ENCODE peak calls at places on chromosomes 6 and 20, in ten cellular contexts. One of them, this sample, is unnamed.

GRCh38 chr6:155630085-155630484 is 174.4 kb upstream of the NOX3 start:
- DNase-seq in ovary: no peak
- DNase-seq in activated B cell treated with CpG ODN at 0.5 μM for 24 hours: no peak
- DNase-seq in cerebellar cortex: no peak
- DNase-seq in Right ventricle myocardium inferior: no peak
- DNase-seq in SJSA1: no peak
- DNase-seq in stimulated activated CD4-positive, alpha-beta T cell treated with anti-CD3 and anti-CD28 coated beads, Interleukin-2, amount 100 ng/mL, for 48 hours: no peak
- DNase-seq in NCI-H1105 treated with DMSO at 0.1 percent for 48 hours: no peak
- DNase-seq in iris pigment epithelial cell: peak
- DNase-seq in left ventricle myocardium superior: no peak
- DNase-seq in this sample: no peak

GRCh38 chr6:39074486-39074885 is 25.9 kb downstream of the GLP1R start:
- DNase-seq in iris pigment epithelial cell: no peak
- DNase-seq in ovary: no peak
- DNase-seq in cerebellar cortex: no peak
- DNase-seq in activated B cell treated with CpG ODN at 0.5 μM for 24 hours: no peak
- DNase-seq in SJSA1: peak
- DNase-seq in left ventricle myocardium superior: no peak
- DNase-seq in stimulated activated CD4-positive, alpha-beta T cell treated with anti-CD3 and anti-CD28 coated beads, Interleukin-2, amount 100 ng/mL, for 48 hours: no peak
- DNase-seq in Right ventricle myocardium inferior: no peak
- DNase-seq in NCI-H1105 treated with DMSO at 0.1 percent for 48 hours: no peak
- DNase-seq in this sample: no peak

GRCh38 chr20:56986476-56986875 is 280.0 kb downstream of the BMP7 start:
- DNase-seq in iris pigment epithelial cell: no peak
- DNase-seq in activated B cell treated with CpG ODN at 0.5 μM for 24 hours: no peak
- DNase-seq in stimulated activated CD4-positive, alpha-beta T cell treated with anti-CD3 and anti-CD28 coated beads, Interleukin-2, amount 100 ng/mL, for 48 hours: no peak
- DNase-seq in SJSA1: no peak
- DNase-seq in NCI-H1105 treated with DMSO at 0.1 percent for 48 hours: no peak
- DNase-seq in left ventricle myocardium superior: no peak
- DNase-seq in cerebellar cortex: no peak
- DNase-seq in ovary: no peak
- DNase-seq in Right ventricle myocardium inferior: no peak
- DNase-seq in this sample: no peak

GRCh38 chr20:20248620-20249200 is 119.2 kb upstream of the INSM1 start:
- DNase-seq in left ventricle myocardium superior: no peak
- DNase-seq in Right ventricle myocardium inferior: no peak
- DNase-seq in stimulated activated CD4-positive, alpha-beta T cell treated with anti-CD3 and anti-CD28 coated beads, Interleukin-2, amount 100 ng/mL, for 48 hours: no peak
- DNase-seq in NCI-H1105 treated with DMSO at 0.1 percent for 48 hours: no peak
- DNase-seq in activated B cell treated with CpG ODN at 0.5 μM for 24 hours: no peak
- DNase-seq in iris pigment epithelial cell: no peak
- DNase-seq in ovary: no peak
- DNase-seq in SJSA1: no peak
- DNase-seq in cerebellar cortex: no peak
- DNase-seq in this sample: no peak

GRCh38 chr6:166618866-166619761 is 7.9 kb downstream of the RPS6KA2 start:
- DNase-seq in Right ventricle myocardium inferior: no peak
- DNase-seq in iris pigment epithelial cell: peak
- DNase-seq in left ventricle myocardium superior: no peak
- DNase-seq in ovary: no peak
- DNase-seq in cerebellar cortex: no peak
- DNase-seq in SJSA1: peak
- DNase-seq in NCI-H1105 treated with DMSO at 0.1 percent for 48 hours: no peak
- DNase-seq in activated B cell treated with CpG ODN at 0.5 μM for 24 hours: no peak
- DNase-seq in stimulated activated CD4-positive, alpha-beta T cell treated with anti-CD3 and anti-CD28 coated beads, Interleukin-2, amount 100 ng/mL, for 48 hours: no peak
- DNase-seq in this sample: no peak

GRCh38 chr6:166575190-166575589 is 11.3 kb downstream of the RAMACL start:
- DNase-seq in ovary: peak
- DNase-seq in iris pigment epithelial cell: no peak
- DNase-seq in SJSA1: no peak
- DNase-seq in stimulated activated CD4-positive, alpha-beta T cell treated with anti-CD3 and anti-CD28 coated beads, Interleukin-2, amount 100 ng/mL, for 48 hours: no peak
- DNase-seq in Right ventricle myocardium inferior: peak
- DNase-seq in NCI-H1105 treated with DMSO at 0.1 percent for 48 hours: no peak
- DNase-seq in activated B cell treated with CpG ODN at 0.5 μM for 24 hours: no peak
- DNase-seq in left ventricle myocardium superior: peak
- DNase-seq in cerebellar cortex: peak
- DNase-seq in this sample: no peak

GRCh38 chr6:112029045-112029822 is 24.7 kb upstream of the CCN6 start:
- DNase-seq in iris pigment epithelial cell: peak
- DNase-seq in NCI-H1105 treated with DMSO at 0.1 percent for 48 hours: peak
- DNase-seq in ovary: peak
- DNase-seq in cerebellar cortex: peak
- DNase-seq in SJSA1: peak
- DNase-seq in Right ventricle myocardium inferior: no peak
- DNase-seq in activated B cell treated with CpG ODN at 0.5 μM for 24 hours: peak
- DNase-seq in stimulated activated CD4-positive, alpha-beta T cell treated with anti-CD3 and anti-CD28 coated beads, Interleukin-2, amount 100 ng/mL, for 48 hours: peak
- DNase-seq in left ventricle myocardium superior: peak
- DNase-seq in this sample: no peak

GRCh38 chr6:88276331-88276730 is 110.2 kb upstream of the CNR1 start:
- DNase-seq in NCI-H1105 treated with DMSO at 0.1 percent for 48 hours: no peak
- DNase-seq in SJSA1: no peak
- DNase-seq in iris pigment epithelial cell: no peak
- DNase-seq in Right ventricle myocardium inferior: no peak
- DNase-seq in cerebellar cortex: no peak
- DNase-seq in stimulated activated CD4-positive, alpha-beta T cell treated with anti-CD3 and anti-CD28 coated beads, Interleukin-2, amount 100 ng/mL, for 48 hours: no peak
- DNase-seq in left ventricle myocardium superior: no peak
- DNase-seq in ovary: no peak
- DNase-seq in activated B cell treated with CpG ODN at 0.5 μM for 24 hours: no peak
- DNase-seq in this sample: no peak

GRCh38 chr20:63979221-63979548 is 257 bp downstream of the SAMD10 start:
- DNase-seq in NCI-H1105 treated with DMSO at 0.1 percent for 48 hours: no peak
- DNase-seq in ovary: no peak
- DNase-seq in iris pigment epithelial cell: no peak
- DNase-seq in stimulated activated CD4-positive, alpha-beta T cell treated with anti-CD3 and anti-CD28 coated beads, Interleukin-2, amount 100 ng/mL, for 48 hours: no peak
- DNase-seq in Right ventricle myocardium inferior: no peak
- DNase-seq in activated B cell treated with CpG ODN at 0.5 μM for 24 hours: no peak
- DNase-seq in cerebellar cortex: no peak
- DNase-seq in left ventricle myocardium superior: no peak
- DNase-seq in SJSA1: no peak
- DNase-seq in this sample: no peak

GRCh38 chr6:113634352-113635163 is 222.6 kb upstream of the MARCKS start:
- DNase-seq in SJSA1: no peak
- DNase-seq in Right ventricle myocardium inferior: no peak
- DNase-seq in ovary: no peak
- DNase-seq in stimulated activated CD4-positive, alpha-beta T cell treated with anti-CD3 and anti-CD28 coated beads, Interleukin-2, amount 100 ng/mL, for 48 hours: no peak
- DNase-seq in NCI-H1105 treated with DMSO at 0.1 percent for 48 hours: no peak
- DNase-seq in left ventricle myocardium superior: no peak
- DNase-seq in activated B cell treated with CpG ODN at 0.5 μM for 24 hours: no peak
- DNase-seq in cerebellar cortex: no peak
- DNase-seq in iris pigment epithelial cell: peak
- DNase-seq in this sample: no peak

GRCh38 chr20:17660667-17661066 is 21.4 kb downstream of the RRBP1 start:
- DNase-seq in SJSA1: no peak
- DNase-seq in iris pigment epithelial cell: no peak
- DNase-seq in NCI-H1105 treated with DMSO at 0.1 percent for 48 hours: no peak
- DNase-seq in ovary: peak
- DNase-seq in cerebellar cortex: no peak
- DNase-seq in activated B cell treated with CpG ODN at 0.5 μM for 24 hours: no peak
- DNase-seq in Right ventricle myocardium inferior: no peak
- DNase-seq in stimulated activated CD4-positive, alpha-beta T cell treated with anti-CD3 and anti-CD28 coated beads, Interleukin-2, amount 100 ng/mL, for 48 hours: no peak
- DNase-seq in left ventricle myocardium superior: no peak
- DNase-seq in this sample: peak

GRCh38 chr6:137231895-137232294 is 12.7 kb upstream of the IFNGR1 start:
- DNase-seq in stimulated activated CD4-positive, alpha-beta T cell treated with anti-CD3 and anti-CD28 coated beads, Interleukin-2, amount 100 ng/mL, for 48 hours: no peak
- DNase-seq in activated B cell treated with CpG ODN at 0.5 μM for 24 hours: no peak
- DNase-seq in cerebellar cortex: no peak
- DNase-seq in left ventricle myocardium superior: no peak
- DNase-seq in Right ventricle myocardium inferior: no peak
- DNase-seq in SJSA1: no peak
- DNase-seq in NCI-H1105 treated with DMSO at 0.1 percent for 48 hours: no peak
- DNase-seq in iris pigment epithelial cell: no peak
- DNase-seq in ovary: no peak
- DNase-seq in this sample: no peak

GRCh38 chr6:153208706-153209105 is 77.6 kb upstream of the RGS17 start:
- DNase-seq in left ventricle myocardium superior: peak
- DNase-seq in cerebellar cortex: no peak
- DNase-seq in stimulated activated CD4-positive, alpha-beta T cell treated with anti-CD3 and anti-CD28 coated beads, Interleukin-2, amount 100 ng/mL, for 48 hours: no peak
- DNase-seq in ovary: no peak
- DNase-seq in iris pigment epithelial cell: no peak
- DNase-seq in SJSA1: no peak
- DNase-seq in activated B cell treated with CpG ODN at 0.5 μM for 24 hours: no peak
- DNase-seq in Right ventricle myocardium inferior: no peak
- DNase-seq in NCI-H1105 treated with DMSO at 0.1 percent for 48 hours: no peak
- DNase-seq in this sample: no peak

GRCh38 chr20:60073504-60073903 is 115.3 kb downstream of the CDH26 start:
- DNase-seq in iris pigment epithelial cell: no peak
- DNase-seq in ovary: no peak
- DNase-seq in cerebellar cortex: no peak
- DNase-seq in stimulated activated CD4-positive, alpha-beta T cell treated with anti-CD3 and anti-CD28 coated beads, Interleukin-2, amount 100 ng/mL, for 48 hours: no peak
- DNase-seq in activated B cell treated with CpG ODN at 0.5 μM for 24 hours: no peak
- DNase-seq in Right ventricle myocardium inferior: no peak
- DNase-seq in NCI-H1105 treated with DMSO at 0.1 percent for 48 hours: no peak
- DNase-seq in SJSA1: no peak
- DNase-seq in left ventricle myocardium superior: no peak
- DNase-seq in this sample: no peak

GRCh38 chr6:167543602-167544506 is 219.0 kb downstream of the TTLL2 start:
- DNase-seq in NCI-H1105 treated with DMSO at 0.1 percent for 48 hours: no peak
- DNase-seq in left ventricle myocardium superior: peak
- DNase-seq in cerebellar cortex: no peak
- DNase-seq in iris pigment epithelial cell: peak
- DNase-seq in ovary: peak
- DNase-seq in activated B cell treated with CpG ODN at 0.5 μM for 24 hours: no peak
- DNase-seq in stimulated activated CD4-positive, alpha-beta T cell treated with anti-CD3 and anti-CD28 coated beads, Interleukin-2, amount 100 ng/mL, for 48 hours: no peak
- DNase-seq in Right ventricle myocardium inferior: no peak
- DNase-seq in SJSA1: peak
- DNase-seq in this sample: no peak

GRCh38 chr6:168713839-168714238 is 272.9 kb downstream of the SMOC2 start:
- DNase-seq in iris pigment epithelial cell: peak
- DNase-seq in stimulated activated CD4-positive, alpha-beta T cell treated with anti-CD3 and anti-CD28 coated beads, Interleukin-2, amount 100 ng/mL, for 48 hours: no peak
- DNase-seq in cerebellar cortex: no peak
- DNase-seq in left ventricle myocardium superior: no peak
- DNase-seq in ovary: no peak
- DNase-seq in NCI-H1105 treated with DMSO at 0.1 percent for 48 hours: no peak
- DNase-seq in SJSA1: no peak
- DNase-seq in activated B cell treated with CpG ODN at 0.5 μM for 24 hours: no peak
- DNase-seq in Right ventricle myocardium inferior: no peak
- DNase-seq in this sample: no peak

GRCh38 chr20:21105429-21106170 is 558 bp downstream of the LINC00237 start:
- DNase-seq in NCI-H1105 treated with DMSO at 0.1 percent for 48 hours: no peak
- DNase-seq in ovary: no peak
- DNase-seq in Right ventricle myocardium inferior: no peak
- DNase-seq in left ventricle myocardium superior: no peak
- DNase-seq in cerebellar cortex: no peak
- DNase-seq in iris pigment epithelial cell: no peak
- DNase-seq in SJSA1: no peak
- DNase-seq in stimulated activated CD4-positive, alpha-beta T cell treated with anti-CD3 and anti-CD28 coated beads, Interleukin-2, amount 100 ng/mL, for 48 hours: no peak
- DNase-seq in activated B cell treated with CpG ODN at 0.5 μM for 24 hours: no peak
- DNase-seq in this sample: no peak

GRCh38 chr6:149889321-149889720 is 8.6 kb downstream of the RAET1E start:
- DNase-seq in left ventricle myocardium superior: no peak
- DNase-seq in SJSA1: no peak
- DNase-seq in Right ventricle myocardium inferior: no peak
- DNase-seq in ovary: no peak
- DNase-seq in stimulated activated CD4-positive, alpha-beta T cell treated with anti-CD3 and anti-CD28 coated beads, Interleukin-2, amount 100 ng/mL, for 48 hours: no peak
- DNase-seq in iris pigment epithelial cell: no peak
- DNase-seq in cerebellar cortex: no peak
- DNase-seq in NCI-H1105 treated with DMSO at 0.1 percent for 48 hours: no peak
- DNase-seq in activated B cell treated with CpG ODN at 0.5 μM for 24 hours: no peak
- DNase-seq in this sample: no peak

GRCh38 chr6:43709654-43710303 is 22.2 kb upstream of the MRPS18A start:
- DNase-seq in ovary: no peak
- DNase-seq in iris pigment epithelial cell: peak
- DNase-seq in cerebellar cortex: no peak
- DNase-seq in NCI-H1105 treated with DMSO at 0.1 percent for 48 hours: no peak
- DNase-seq in SJSA1: no peak
- DNase-seq in left ventricle myocardium superior: no peak
- DNase-seq in activated B cell treated with CpG ODN at 0.5 μM for 24 hours: no peak
- DNase-seq in Right ventricle myocardium inferior: no peak
- DNase-seq in stimulated activated CD4-positive, alpha-beta T cell treated with anti-CD3 and anti-CD28 coated beads, Interleukin-2, amount 100 ng/mL, for 48 hours: no peak
- DNase-seq in this sample: no peak

GRCh38 chr20:43843096-43843964 is 71.3 kb upstream of the TOX2 start:
- DNase-seq in cerebellar cortex: no peak
- DNase-seq in SJSA1: peak
- DNase-seq in ovary: no peak
- DNase-seq in NCI-H1105 treated with DMSO at 0.1 percent for 48 hours: no peak
- DNase-seq in iris pigment epithelial cell: peak
- DNase-seq in left ventricle myocardium superior: no peak
- DNase-seq in Right ventricle myocardium inferior: no peak
- DNase-seq in stimulated activated CD4-positive, alpha-beta T cell treated with anti-CD3 and anti-CD28 coated beads, Interleukin-2, amount 100 ng/mL, for 48 hours: no peak
- DNase-seq in activated B cell treated with CpG ODN at 0.5 μM for 24 hours: no peak
- DNase-seq in this sample: no peak

GRCh38 chr6:91705646-91706045 is 1118.8 kb upstream of the MAP3K7 start:
- DNase-seq in cerebellar cortex: no peak
- DNase-seq in iris pigment epithelial cell: no peak
- DNase-seq in SJSA1: no peak
- DNase-seq in activated B cell treated with CpG ODN at 0.5 μM for 24 hours: no peak
- DNase-seq in NCI-H1105 treated with DMSO at 0.1 percent for 48 hours: no peak
- DNase-seq in Right ventricle myocardium inferior: no peak
- DNase-seq in ovary: no peak
- DNase-seq in stimulated activated CD4-positive, alpha-beta T cell treated with anti-CD3 and anti-CD28 coated beads, Interleukin-2, amount 100 ng/mL, for 48 hours: no peak
- DNase-seq in left ventricle myocardium superior: no peak
- DNase-seq in this sample: no peak

GRCh38 chr6:68728580-68728979 is 93.5 kb downstream of the ADGRB3 start:
- DNase-seq in Right ventricle myocardium inferior: no peak
- DNase-seq in left ventricle myocardium superior: no peak
- DNase-seq in NCI-H1105 treated with DMSO at 0.1 percent for 48 hours: no peak
- DNase-seq in ovary: no peak
- DNase-seq in iris pigment epithelial cell: no peak
- DNase-seq in activated B cell treated with CpG ODN at 0.5 μM for 24 hours: no peak
- DNase-seq in stimulated activated CD4-positive, alpha-beta T cell treated with anti-CD3 and anti-CD28 coated beads, Interleukin-2, amount 100 ng/mL, for 48 hours: no peak
- DNase-seq in SJSA1: no peak
- DNase-seq in cerebellar cortex: no peak
- DNase-seq in this sample: no peak

GRCh38 chr20:48776306-48776705 is 51.5 kb downstream of the PREX1 start:
- DNase-seq in SJSA1: peak
- DNase-seq in Right ventricle myocardium inferior: no peak
- DNase-seq in iris pigment epithelial cell: peak
- DNase-seq in stimulated activated CD4-positive, alpha-beta T cell treated with anti-CD3 and anti-CD28 coated beads, Interleukin-2, amount 100 ng/mL, for 48 hours: no peak
- DNase-seq in left ventricle myocardium superior: no peak
- DNase-seq in activated B cell treated with CpG ODN at 0.5 μM for 24 hours: no peak
- DNase-seq in ovary: no peak
- DNase-seq in cerebellar cortex: no peak
- DNase-seq in NCI-H1105 treated with DMSO at 0.1 percent for 48 hours: no peak
- DNase-seq in this sample: no peak

GRCh38 chr6:8137529-8137939 is 35.2 kb upstream of the EEF1E1 start:
- DNase-seq in iris pigment epithelial cell: peak
- DNase-seq in stimulated activated CD4-positive, alpha-beta T cell treated with anti-CD3 and anti-CD28 coated beads, Interleukin-2, amount 100 ng/mL, for 48 hours: no peak
- DNase-seq in left ventricle myocardium superior: no peak
- DNase-seq in cerebellar cortex: no peak
- DNase-seq in NCI-H1105 treated with DMSO at 0.1 percent for 48 hours: no peak
- DNase-seq in SJSA1: no peak
- DNase-seq in Right ventricle myocardium inferior: no peak
- DNase-seq in ovary: no peak
- DNase-seq in activated B cell treated with CpG ODN at 0.5 μM for 24 hours: no peak
- DNase-seq in this sample: no peak